ENCODE peak calls at places on chromosomes 16 and 17, in nine cellular contexts. Z, F, A, W, V, O, J, S and Y are unnamed samples.

GRCh38 chr17:82333279-82334171 is at the start of gene SECTM1:
- DNase-seq in Z (no peak), F (no peak), A (no peak), W (no peak), V (peak; percentile 62), O (no peak), J (no peak), S (peak; percentile 59), Y (no peak)

GRCh38 chr16:71357681-71358080 is 842 bp upstream of the CALB2 start:
- DNase-seq in Z (no peak), F (no peak), A (no peak), W (no peak), V (no peak), O (no peak), J (no peak), S (no peak), Y (no peak)

GRCh38 chr16:3046506-3047386 is at the start of gene MMP25:
- DNase-seq in Z (no peak), F (no peak), A (no peak), W (no peak), V (no peak), O (no peak), J (no peak), S (no peak), Y (no peak)

GRCh38 chr16:14056970-14057369 is 14.1 kb upstream of the MRTFB start:
- DNase-seq in Z (no peak), F (no peak), A (no peak), W (no peak), V (no peak), O (no peak), J (no peak), S (no peak), Y (no peak)

GRCh38 chr16:69017036-69017783 is 88.2 kb upstream of the HAS3 start:
- DNase-seq in Z (no peak), F (no peak), A (no peak), W (peak; percentile 52), V (peak; percentile 71), O (no peak), J (no peak), S (peak; percentile 50), Y (peak; percentile 92)

GRCh38 chr17:78019367-78019975 is 61.0 kb downstream of the TNRC6C start:
- DNase-seq in Z (no peak), F (no peak), A (no peak), W (no peak), V (peak; percentile 57), O (no peak), J (no peak), S (peak; percentile 31), Y (peak; percentile 52)

GRCh38 chr16:56742030-56742984 is 12.4 kb downstream of the NUP93 start:
- DNase-seq in Z (no peak), F (peak; percentile 54), A (no peak), W (peak; percentile 69), V (peak; percentile 83), O (no peak), J (no peak), S (peak; percentile 84), Y (peak; percentile 91)

GRCh38 chr17:18963126-18964017 is 11.4 kb downstream of the SLC5A10 start:
- DNase-seq in Z (no peak), F (no peak), A (no peak), W (no peak), V (no peak), O (no peak), J (no peak), S (no peak), Y (no peak)

GRCh38 chr16:65494080-65494479 is 372.2 kb upstream of the CDH11 start:
- DNase-seq in Z (no peak), F (no peak), A (no peak), W (no peak), V (no peak), O (no peak), J (no peak), S (no peak), Y (no peak)

GRCh38 chr16:4972938-4973587 is 14.9 kb downstream of the SEC14L5 start:
- DNase-seq in Z (no peak), F (no peak), A (no peak), W (no peak), V (no peak), O (no peak), J (no peak), S (no peak), Y (no peak)

GRCh38 chr17:43360739-43361498 is 37.9 kb upstream of the ARL4D start:
- DNase-seq in Z (peak; percentile 87), F (peak; percentile 98), A (peak; percentile 89), W (peak; percentile 98), V (peak; percentile 96), O (peak; percentile 93), J (peak; percentile 99), S (peak; percentile 98), Y (peak; percentile 98)

GRCh38 chr17:72434991-72435618 is 314.3 kb downstream of the SOX9 start:
- DNase-seq in Z (no peak), F (no peak), A (no peak), W (no peak), V (peak; percentile 45), O (no peak), J (no peak), S (no peak), Y (no peak)

GRCh38 chr16:81493755-81494433 is 49.3 kb downstream of the CMIP start:
- DNase-seq in Z (peak; percentile 22), F (peak; percentile 37), A (no peak), W (peak; percentile 28), V (peak; percentile 99), O (no peak), J (no peak), S (no peak), Y (peak; percentile 90)

GRCh38 chr17:27760069-27760885 is 40.1 kb downstream of the NOS2 start:
- DNase-seq in Z (peak; percentile 77), F (no peak), A (peak; percentile 44), W (no peak), V (peak; percentile 43), O (peak; percentile 53), J (peak; percentile 59), S (no peak), Y (peak; percentile 9)

GRCh38 chr17:956905-957304 is 22.7 kb downstream of the NXN start:
- DNase-seq in Z (no peak), F (no peak), A (no peak), W (no peak), V (peak; percentile 96), O (no peak), J (no peak), S (no peak), Y (no peak)

GRCh38 chr17:43714338-43715149 is 44.0 kb downstream of the SOST start:
- DNase-seq in Z (no peak), F (no peak), A (no peak), W (no peak), V (peak; percentile 57), O (no peak), J (no peak), S (no peak), Y (peak; percentile 95)

GRCh38 chr16:70453891-70454220 is 539 bp upstream of the FCSK start:
- DNase-seq in Z (no peak), F (no peak), A (no peak), W (no peak), V (peak; percentile 43), O (no peak), J (no peak), S (no peak), Y (no peak)

GRCh38 chr16:85919271-85920267 is 20.6 kb downstream of the IRF8 start:
- DNase-seq in Z (no peak), F (no peak), A (no peak), W (no peak), V (no peak), O (no peak), J (no peak), S (no peak), Y (no peak)

GRCh38 chr17:65438173-65438572 is 123.3 kb downstream of the AXIN2 start:
- DNase-seq in Z (no peak), F (no peak), A (no peak), W (no peak), V (no peak), O (no peak), J (no peak), S (no peak), Y (no peak)

GRCh38 chr17:2564876-2565275 is 28.6 kb upstream of the PAFAH1B1 start:
- DNase-seq in Z (no peak), F (no peak), A (no peak), W (no peak), V (peak; percentile 92), O (no peak), J (peak; percentile 2), S (no peak), Y (peak; percentile 73)

GRCh38 chr17:81590121-81590520 is 38.0 kb upstream of the FAAP100 start:
- DNase-seq in Z (no peak), F (no peak), A (no peak), W (no peak), V (no peak), O (no peak), J (no peak), S (no peak), Y (no peak)

GRCh38 chr17:43467981-43468541 is 15.7 kb upstream of the DHX8 start:
- DNase-seq in Z (no peak), F (no peak), A (no peak), W (peak; percentile 86), V (peak; percentile 75), O (no peak), J (no peak), S (peak; percentile 84), Y (peak; percentile 89)

GRCh38 chr17:78227455-78227916 is 3.9 kb upstream of the TMEM235 start:
- DNase-seq in Z (no peak), F (no peak), A (no peak), W (no peak), V (no peak), O (no peak), J (peak; percentile 58), S (no peak), Y (no peak)

GRCh38 chr17:67274466-67274865 is 29.5 kb upstream of the HELZ start:
- DNase-seq in Z (no peak), F (no peak), A (no peak), W (no peak), V (no peak), O (no peak), J (no peak), S (no peak), Y (no peak)

GRCh38 chr16:28974437-28975157 is at the start of gene SPNS1:
- DNase-seq in Z (peak; percentile 91), F (peak; percentile 94), A (peak; percentile 82), W (peak; percentile 88), V (peak; percentile 95), O (peak; percentile 85), J (peak; percentile 90), S (peak; percentile 94), Y (peak; percentile 88)

GRCh38 chr16:66515543-66516171 is 34.3 kb downstream of the TK2 start:
- DNase-seq in Z (no peak), F (no peak), A (no peak), W (peak; percentile 36), V (peak; percentile 35), O (no peak), J (no peak), S (no peak), Y (peak; percentile 66)

GRCh38 chr17:78557598-78558039 is 19.6 kb downstream of the DNAH17 start:
- DNase-seq in Z (no peak), F (no peak), A (no peak), W (peak; percentile 14), V (peak; percentile 75), O (no peak), J (no peak), S (peak; percentile 57), Y (peak; percentile 53)

GRCh38 chr17:48960834-48961515 is 7.4 kb downstream of the GIP start:
- DNase-seq in Z (no peak), F (no peak), A (no peak), W (no peak), V (no peak), O (no peak), J (no peak), S (no peak), Y (no peak)

GRCh38 chr16:66481081-66481942 is 54.2 kb downstream of the BEAN1 start:
- DNase-seq in Z (no peak), F (no peak), A (no peak), W (no peak), V (no peak), O (no peak), J (no peak), S (no peak), Y (no peak)

GRCh38 chr16:80718480-80719220 is 85.7 kb downstream of the CDYL2 start:
- DNase-seq in Z (no peak), F (no peak), A (no peak), W (peak; percentile 34), V (peak; percentile 41), O (no peak), J (no peak), S (no peak), Y (peak; percentile 95)

GRCh38 chr17:869067-869466 is 86.9 kb downstream of the MRM3 start:
- DNase-seq in Z (no peak), F (no peak), A (no peak), W (no peak), V (no peak), O (no peak), J (no peak), S (peak; percentile 77), Y (peak; percentile 32)